ENCODE peak calls at places on chromosomes 12 and 14, in nine cellular contexts. J is AG04449, F is fibroblast of mammary gland, E is astrocyte of the spinal cord, L is K562, H is fibroblast of villous mesenchyme, Y is fibroblast of pulmonary artery, C is A549, V is fibroblast of lung. Q is an unnamed sample.

GRCh38 chr14:60095781-60096450 is 4.2 kb downstream of the PCNX4 start:
- DNase-seq in H (peak), E (peak), Y (peak), L (no peak), V (peak), J (no peak), C (no peak), F (peak), Q (peak)

GRCh38 chr12:68113644-68114043 is 45.9 kb downstream of the IFNG start:
- DNase-seq in J (no peak), Y (no peak), C (peak), F (no peak), V (no peak), E (no peak), L (no peak), H (no peak), Q (no peak)

GRCh38 chr14:74478996-74479635 is 14.0 kb downstream of the NPC2 start:
- DNase-seq in C (peak), V (peak), J (no peak), Y (peak), H (peak), L (no peak), E (peak), F (peak), Q (peak)

GRCh38 chr12:109197327-109197726 is 80.9 kb downstream of the ACACB start:
- DNase-seq in V (no peak), F (no peak), H (no peak), J (no peak), L (no peak), Y (no peak), C (peak), E (no peak), Q (no peak)

GRCh38 chr12:1226951-1227350 is 235.9 kb downstream of the ERC1 start:
- DNase-seq in V (no peak), Y (no peak), F (peak), E (no peak), J (no peak), L (no peak), C (no peak), H (no peak), Q (no peak)

GRCh38 chr12:23753627-23754358 is 195.7 kb downstream of the SOX5 start:
- DNase-seq in E (no peak), C (no peak), J (no peak), Y (no peak), F (no peak), V (no peak), L (no peak), H (no peak), Q (no peak)

GRCh38 chr14:102212356-102212755 is 72.7 kb downstream of the WDR20 start:
- DNase-seq in Y (no peak), E (no peak), J (no peak), V (no peak), L (no peak), F (no peak), H (no peak), C (no peak), Q (no peak)

GRCh38 chr12:19799216-19799615 is 359.9 kb downstream of the AEBP2 start:
- DNase-seq in J (no peak), C (no peak), Y (peak), H (no peak), L (no peak), F (no peak), V (no peak), E (peak), Q (no peak)

GRCh38 chr12:49346659-49347306 is at the start of gene DNAJC22:
- DNase-seq in Y (no peak), C (peak), F (no peak), E (no peak), H (no peak), J (no peak), L (peak), V (no peak), Q (peak)

GRCh38 chr14:69784942-69785341 is 12.1 kb downstream of the SLC10A1 start:
- DNase-seq in C (no peak), Y (no peak), F (no peak), L (no peak), J (no peak), E (no peak), H (no peak), V (no peak), Q (no peak)

GRCh38 chr14:102892660-102893059 is 29.8 kb upstream of the AMN start:
- DNase-seq in H (no peak), L (no peak), J (no peak), E (no peak), C (no peak), V (no peak), Y (no peak), F (no peak), Q (no peak)

GRCh38 chr14:74360163-74360562 is 11.9 kb downstream of the VRTN start:
- DNase-seq in J (no peak), Y (no peak), E (no peak), C (no peak), L (no peak), F (no peak), H (no peak), V (no peak), Q (no peak)

GRCh38 chr12:10372534-10372931 is 17.3 kb downstream of the KLRK1 start:
- DNase-seq in J (no peak), Y (no peak), V (no peak), E (no peak), H (no peak), L (no peak), C (no peak), F (no peak), Q (no peak)

GRCh38 chr12:70721216-70721615 is 84.0 kb upstream of the PTPRB start:
- DNase-seq in C (no peak), F (no peak), L (no peak), E (no peak), H (no peak), V (no peak), Y (no peak), J (no peak), Q (no peak)

GRCh38 chr12:64088431-64089349 is 133.4 kb downstream of the KICS2 start:
- DNase-seq in E (peak), F (peak), L (no peak), J (peak), C (peak), V (peak), H (peak), Y (peak), Q (peak)

GRCh38 chr14:105364100-105364708 is 34.1 kb upstream of the TEX22 start:
- DNase-seq in F (peak), L (peak), E (no peak), Y (peak), H (peak), J (no peak), C (no peak), V (peak), Q (peak)

GRCh38 chr12:84874125-84874824 is 38.3 kb downstream of the SLC6A15 start:
- DNase-seq in J (peak), E (peak), F (peak), Y (peak), H (peak), C (peak), L (peak), V (peak), Q (peak)

GRCh38 chr12:94308612-94309011 is 151.1 kb downstream of the CEP83 start:
- DNase-seq in F (peak), Y (no peak), C (no peak), H (peak), E (peak), V (no peak), J (no peak), L (no peak), Q (peak)

GRCh38 chr12:132427999-132428871 is 61.7 kb upstream of the FBRSL1 start:
- DNase-seq in L (no peak), Y (no peak), H (no peak), E (no peak), J (no peak), C (peak), V (no peak), F (no peak), Q (no peak)

GRCh38 chr14:59600211-59600945 is 23.8 kb upstream of the CCDC175 start:
- DNase-seq in E (peak), C (no peak), H (no peak), J (no peak), Y (no peak), V (no peak), L (no peak), F (no peak), Q (no peak)

GRCh38 chr12:6263931-6264330 is 46.6 kb upstream of the PLEKHG6 start:
- DNase-seq in C (no peak), H (no peak), V (no peak), L (peak), E (peak), J (no peak), F (no peak), Y (no peak), Q (no peak)

GRCh38 chr14:61260939-61261776 is 20.0 kb downstream of the TMEM30B start:
- DNase-seq in E (peak), V (peak), F (peak), J (no peak), L (no peak), Y (peak), C (peak), H (peak), Q (peak)
- TF ChIP-seq CTCF in E (peak), V (no peak), F (peak), J (no peak), L (no peak), Y (no peak), C (no peak), H (no peak), Q (peak)

DNA sequence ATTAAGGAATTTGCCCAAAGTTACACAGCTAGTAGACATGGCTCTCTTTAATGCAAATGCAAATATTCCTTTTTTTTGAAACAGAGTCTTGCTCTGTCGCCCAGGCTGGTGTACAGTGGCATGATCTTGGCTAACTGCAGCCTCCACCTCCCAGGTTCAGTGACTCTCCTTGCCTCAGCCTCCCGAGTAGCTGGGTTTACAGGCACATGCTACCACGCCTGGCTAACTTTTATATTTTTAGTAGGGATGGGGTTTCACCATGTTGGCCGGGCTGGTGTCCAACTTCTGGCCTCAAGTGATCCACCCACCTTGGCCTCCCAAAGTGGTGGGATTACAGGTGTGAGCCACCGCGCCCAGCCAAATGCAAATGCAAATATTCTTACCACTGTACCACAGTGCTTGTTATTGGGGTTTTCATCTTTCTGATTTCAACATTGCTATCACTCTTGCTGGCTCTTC is 24.5 kb upstream of the HIGD1C start:
- DNase-seq in E (no peak), V (no peak), F (no peak), H (no peak), Y (no peak), J (no peak), C (no peak), L (no peak), Q (no peak)
- H3K4me3 ChIP-seq in E (peak), V (peak), F (peak), H (peak), Y (peak), J (no peak), C (no peak), L (peak), Q (no peak)

GRCh38 chr12:3317481-3317815 is 173.6 kb upstream of the PRMT8 start:
- DNase-seq in L (no peak), J (no peak), E (no peak), F (no peak), V (no peak), C (no peak), Y (no peak), H (no peak), Q (no peak)

GRCh38 chr12:3320881-3321509 is 170.0 kb upstream of the PRMT8 start:
- DNase-seq in V (no peak), F (no peak), Y (no peak), J (no peak), E (no peak), C (no peak), L (no peak), H (no peak), Q (no peak)

GRCh38 chr12:3317841-3318501 is 173.0 kb upstream of the PRMT8 start:
- DNase-seq in L (no peak), E (no peak), H (no peak), C (no peak), J (no peak), F (no peak), V (no peak), Y (no peak), Q (no peak)

GRCh38 chr12:3321881-3322280 is 169.1 kb upstream of the PRMT8 start:
- DNase-seq in Y (no peak), L (no peak), H (no peak), C (no peak), J (no peak), E (no peak), F (no peak), V (no peak), Q (no peak)

DNA sequence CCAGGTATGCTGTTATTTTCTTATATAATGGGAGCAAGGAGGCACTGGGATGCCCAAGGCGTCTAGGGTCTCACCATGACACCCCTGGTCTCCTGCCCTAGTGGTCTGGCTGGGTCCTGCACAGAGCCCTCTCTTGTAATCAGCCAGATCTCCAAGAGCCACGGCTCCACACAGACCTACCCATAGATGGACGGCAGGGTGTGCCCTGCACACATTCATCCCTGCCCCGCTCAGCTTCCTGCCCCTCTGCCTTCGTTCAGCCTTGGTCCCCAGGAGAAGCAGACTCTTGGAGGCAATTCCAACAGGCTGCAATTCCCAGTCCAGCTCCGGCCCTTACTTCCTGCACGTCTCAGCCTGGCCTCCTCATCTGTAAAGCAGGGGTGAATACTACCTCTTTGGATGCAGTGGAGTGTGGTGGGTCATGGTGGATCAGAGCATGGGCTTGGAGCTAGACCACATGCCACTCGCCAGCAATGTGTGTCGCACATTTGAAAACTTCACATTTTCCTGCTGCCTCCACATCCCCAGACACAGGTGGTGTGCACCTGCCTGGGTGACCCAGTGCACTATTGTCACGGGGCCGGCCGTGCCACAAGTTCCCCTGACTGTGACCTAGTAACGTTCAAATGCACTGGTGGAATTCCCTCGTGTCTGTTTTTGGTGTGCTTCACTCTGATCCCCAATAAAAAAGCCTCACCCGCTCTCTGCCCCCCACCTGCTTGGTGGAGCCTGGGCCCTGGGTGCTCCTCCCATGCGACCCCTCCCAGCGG is 171.1 kb upstream of the PRMT8 start:
- DNase-seq in C (peak), J (no peak), L (peak), F (no peak), V (no peak), Y (no peak), E (no peak), H (no peak), Q (no peak)
- TF ChIP-seq CTCF in C (no peak), J (no peak), L (peak), F (no peak), V (no peak), Y (no peak), E (no peak), H (peak), Q (no peak)

DNA sequence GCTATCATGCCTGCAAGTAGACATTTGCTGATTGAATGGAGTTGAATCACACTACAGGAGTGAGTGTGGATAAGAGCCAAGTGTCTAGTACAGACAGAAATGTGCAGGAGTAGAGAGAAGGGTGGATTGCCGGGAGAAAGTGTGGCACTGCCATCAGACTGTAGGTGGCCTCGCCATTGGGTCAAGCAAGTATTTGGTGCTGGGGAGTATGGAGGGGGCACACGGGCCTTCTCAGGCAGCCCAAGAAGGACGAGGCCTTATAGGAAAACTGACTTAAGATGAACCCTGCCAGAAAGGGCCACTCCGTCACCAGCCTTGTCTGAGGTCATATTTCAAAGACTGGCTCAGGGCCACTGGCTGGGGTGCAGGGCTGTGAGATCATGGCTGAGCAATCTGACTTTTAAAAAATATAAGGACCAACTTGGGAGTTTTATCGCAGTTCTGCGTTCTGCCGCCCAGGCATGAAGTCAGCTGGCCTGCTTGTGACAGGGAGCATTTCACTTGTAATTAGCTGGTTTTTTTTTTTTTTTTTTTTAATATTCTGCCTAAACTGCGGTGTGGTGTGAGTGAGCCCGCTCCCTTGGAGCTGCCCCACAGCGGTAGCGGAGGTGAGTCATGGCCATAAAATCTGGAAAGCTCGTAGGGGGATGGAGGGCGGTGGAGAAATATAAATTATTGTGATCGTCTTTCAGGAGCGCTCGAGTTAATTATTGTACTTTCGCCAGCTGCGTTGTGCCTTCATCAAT is 231.7 kb downstream of the C12orf75 start:
- DNase-seq in Y (peak), E (peak), J (peak), V (peak), C (peak), L (no peak), F (peak), H (peak), Q (peak)
- H3K4me3 ChIP-seq in Y (peak), E (no peak), J (peak), V (no peak), C (peak), L (no peak), F (peak), H (no peak), Q (peak)

GRCh38 chr12:98939926-98940325 is 294.8 kb downstream of the APAF1 start:
- DNase-seq in H (no peak), J (no peak), L (no peak), E (no peak), F (no peak), C (no peak), Y (no peak), V (no peak), Q (no peak)

GRCh38 chr12:98935847-98936246 is 290.8 kb downstream of the APAF1 start:
- DNase-seq in E (no peak), Y (no peak), L (no peak), V (peak), J (no peak), H (no peak), C (no peak), F (no peak), Q (no peak)

GRCh38 chr12:98939350-98939749 is 294.3 kb downstream of the APAF1 start:
- DNase-seq in J (peak), C (peak), L (no peak), V (peak), Y (peak), H (peak), F (peak), E (peak), Q (peak)
- TF ChIP-seq CTCF in J (peak), C (peak), L (peak), V (peak), Y (peak), H (peak), F (peak), E (peak), Q (peak)

DNA sequence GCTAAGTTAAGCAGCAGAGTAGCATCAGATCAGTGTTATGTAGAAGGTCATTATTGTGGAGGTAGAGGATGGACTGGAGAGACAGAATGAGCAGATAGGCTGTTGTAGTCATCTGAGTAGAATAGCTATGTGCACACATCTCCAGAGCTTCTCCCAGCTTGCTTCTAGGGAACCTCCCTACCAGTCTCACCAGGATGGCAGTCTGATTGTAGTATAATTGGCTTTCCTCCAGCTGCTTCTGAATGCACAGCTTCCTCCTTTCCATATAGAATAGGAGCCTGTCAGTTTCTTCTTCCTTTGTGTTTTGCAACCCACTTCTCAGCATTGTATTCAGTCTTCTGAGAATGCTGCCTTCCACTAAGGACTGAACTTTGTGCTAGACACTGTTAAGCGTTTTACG is 2.1 kb upstream of the CSAD start:
- DNase-seq in L (peak), F (peak), H (no peak), V (no peak), C (no peak), J (no peak), Y (peak), E (no peak), Q (no peak)
- H3K4me3 ChIP-seq in L (no peak), F (no peak), H (no peak), V (no peak), C (no peak), J (peak), Y (peak), E (no peak), Q (no peak)